ENCODE peak calls at places on chromosomes 3 and 15, in nine cellular contexts. Y is activated CD4-positive, alpha-beta memory T cell treated with anti-CD3 and anti-CD28 coated beads, Interleukin-2, amount 10 ng/mL, durations not matched to agents 7 days and 5 days; S is hypothalamus; Z is stimulated activated naive CD8-positive, alpha-beta T cell treated with anti-CD3 and anti-CD28 coated beads, Interleukin-15, amount 100 ng/mL, for 72 hours; T is Calu3; O is transverse colon; H is ELR; B is activated naive CD8-positive, alpha-beta T cell treated with anti-CD3 and anti-CD28 coated beads, Interleukin-2, amount 50 U/mL, for 24 hours; G is dorsolateral prefrontal cortex. D is an unnamed sample.

GRCh38 chr15:69631978-69632377 is 179.4 kb downstream of the RPLP1 start:
- DNase-seq in Y (no peak), S (no peak), Z (no peak), T (no peak), O (no peak), H (no peak), B (no peak), G (no peak), D (no peak)

GRCh38 chr15:99734575-99734974 is 1.3 kb upstream of the LYSMD4 start:
- DNase-seq in Y (no peak), S (no peak), Z (no peak), T (no peak), O (no peak), H (no peak), B (no peak), G (no peak), D (no peak)

GRCh38 chr15:69841046-69841828 is 256.5 kb downstream of the TLE3 start:
- DNase-seq in Y (no peak), S (no peak), Z (no peak), T (no peak), O (no peak), H (no peak), B (no peak), G (no peak), D (no peak)

GRCh38 chr3:52084216-52084945 is 28.0 kb upstream of the DUSP7 start:
- DNase-seq in Y (no peak), S (no peak), Z (no peak), T (no peak), O (no peak), H (no peak), B (no peak), G (no peak), D (no peak)

GRCh38 chr3:32646761-32647160 is 38.2 kb upstream of the CNOT10 start:
- DNase-seq in Y (no peak), S (no peak), Z (no peak), T (no peak), O (no peak), H (no peak), B (no peak), G (no peak), D (no peak)

GRCh38 chr3:13021141-13021933 is 51.9 kb downstream of the IQSEC1 start:
- DNase-seq in Y (no peak), S (no peak), Z (no peak), T (peak; percentile 13), O (no peak), H (no peak), B (no peak), G (peak; percentile 25), D (peak; percentile 90)

GRCh38 chr3:26712211-26713026 is 89.8 kb downstream of the LRRC3B start:
- DNase-seq in Y (no peak), S (no peak), Z (no peak), T (peak; percentile 6), O (no peak), H (peak; percentile 49), B (no peak), G (no peak), D (peak; percentile 5)

GRCh38 chr3:149258298-149258697 is 36.7 kb upstream of the CP start:
- DNase-seq in Y (no peak), S (no peak), Z (no peak), T (no peak), O (no peak), H (no peak), B (no peak), G (no peak), D (no peak)

GRCh38 chr15:77839431-77839830 is 206.7 kb upstream of the LINGO1 start:
- DNase-seq in Y (no peak), S (no peak), Z (no peak), T (no peak), O (no peak), H (no peak), B (no peak), G (no peak), D (no peak)

GRCh38 chr3:106184540-106185457 is 316.0 kb upstream of the CBLB start:
- DNase-seq in Y (no peak), S (no peak), Z (no peak), T (no peak), O (no peak), H (no peak), B (no peak), G (no peak), D (no peak)